ENCODE peak calls at places on chromosomes 12 and 14, in five cellular contexts. R is non-pigmented ciliary epithelial cell; D is tibial nerve; X is GM04504; Q is stimulated activated CD4-positive, alpha-beta T cell treated with anti-CD3 and anti-CD28 coated beads, Interleukin-2, amount 100 ng/mL, for 48 hours. Y is an unnamed sample.

GRCh38 chr12:114869091-114869834 is 185.3 kb upstream of the TBX3 start:
- DNase-seq in X (peak; percentile 86), Q (no peak), D (no peak), R (peak; percentile 9), Y (no peak)

GRCh38 chr14:22872833-22873520 is 1.4 kb downstream of the LRP10 start:
- DNase-seq in R (no peak), D (no peak), X (no peak), Q (no peak), Y (no peak)

GRCh38 chr14:65006251-65006721 is 19.6 kb downstream of the FNTB start:
- DNase-seq in D (no peak), X (no peak), R (no peak), Q (no peak), Y (no peak)

GRCh38 chr14:28308727-28309126 is 457.9 kb upstream of the FOXG1 start:
- DNase-seq in Q (no peak), D (no peak), R (peak; percentile 94), X (no peak), Y (no peak)

GRCh38 chr14:64423987-64424386 is 35.8 kb downstream of the MTHFD1 start:
- DNase-seq in X (no peak), R (no peak), D (no peak), Q (no peak), Y (no peak)

GRCh38 chr12:51076235-51076930 is 7.0 kb downstream of the CSRNP2 start:
- DNase-seq in D (no peak), R (no peak), X (no peak), Q (peak; percentile 8), Y (no peak)

GRCh38 chr14:89688520-89688919 is 266.0 kb downstream of the EFCAB11 start:
- DNase-seq in R (no peak), Q (no peak), X (no peak), D (no peak), Y (no peak)

GRCh38 chr14:73824116-73824515 is 27.5 kb upstream of the PTGR2 start:
- DNase-seq in X (no peak), Q (no peak), R (no peak), D (no peak), Y (no peak)

GRCh38 chr12:62640910-62641448 is 174.4 kb downstream of the MON2 start:
- DNase-seq in R (no peak), Q (peak; percentile 28), D (no peak), X (no peak), Y (no peak)

GRCh38 chr12:43315961-43316360 is 236.0 kb downstream of the ADAMTS20 start:
- DNase-seq in X (no peak), Q (no peak), R (no peak), D (no peak), Y (no peak)

GRCh38 chr12:12167847-12168246 is 97.1 kb downstream of the BCL2L14 start:
- DNase-seq in D (no peak), R (no peak), X (no peak), Q (no peak), Y (no peak)

GRCh38 chr14:98069712-98070133 is 1202.3 kb downstream of the BCL11B start:
- DNase-seq in D (no peak), R (no peak), Q (no peak), X (no peak), Y (no peak)

GRCh38 chr12:121033625-121034349 is 5.3 kb downstream of the OASL start:
- DNase-seq in X (no peak), D (no peak), Q (peak; percentile 38), R (no peak), Y (no peak)

GRCh38 chr12:54306925-54307731 is 6.3 kb upstream of the NFE2 start:
- DNase-seq in D (peak; percentile 68), R (no peak), Q (no peak), X (no peak), Y (peak; percentile 44)

GRCh38 chr14:33938131-33938949 is 12.5 kb downstream of the EGLN3 start:
- DNase-seq in D (peak; percentile 9), Q (no peak), R (no peak), X (no peak), Y (peak; percentile 35)

GRCh38 chr12:132163911-132164288 is 19.6 kb downstream of the NOC4L start:
- DNase-seq in D (no peak), X (no peak), Q (no peak), R (no peak), Y (no peak)

GRCh38 chr12:8032242-8033152 is at the start of gene FOXJ2:
- DNase-seq in Q (peak; percentile 77), R (no peak), X (peak; percentile 53), D (peak; percentile 50), Y (peak; percentile 74)

GRCh38 chr14:104698688-104699425 is 9.4 kb downstream of the INF2 start:
- DNase-seq in Q (no peak), D (no peak), X (no peak), R (no peak), Y (peak; percentile 74)

GRCh38 chr12:107774349-107775029 is at the start of gene ASCL4:
- DNase-seq in Q (no peak), D (no peak), X (no peak), R (no peak), Y (no peak)

GRCh38 chr14:97584528-97584927 is 787.3 kb downstream of the VRK1 start:
- DNase-seq in R (no peak), Q (no peak), X (no peak), D (no peak), Y (no peak)

GRCh38 chr12:51994959-51995358 is 11.8 kb upstream of the TAMALIN start:
- DNase-seq in Q (no peak), D (no peak), X (no peak), R (no peak), Y (no peak)

GRCh38 chr12:95634622-95635621 is 83.6 kb upstream of the USP44 start:
- DNase-seq in D (no peak), X (no peak), Q (no peak), R (no peak), Y (no peak)

GRCh38 chr12:119082496-119082895 is 96.2 kb upstream of the HSPB8 start:
- DNase-seq in X (no peak), R (no peak), D (no peak), Q (no peak), Y (no peak)

GRCh38 chr14:29820785-29821184 is 106.9 kb downstream of the PRKD1 start:
- DNase-seq in X (no peak), D (no peak), R (no peak), Q (no peak), Y (no peak)

GRCh38 chr12:104575442-104575841 is 118.7 kb downstream of the CHST11 start:
- DNase-seq in Q (no peak), D (no peak), R (no peak), X (no peak), Y (no peak)